ENCODE peak calls at places on chromosomes 16 and 17, in ten cellular contexts. W is brain microvascular endothelial cell, X is adrenal gland, F is cardiac fibroblast, U is thoracic aorta, R is WTC11, M is foreskin fibroblast, O is Caco-2, J is GM06990, K is uterus. G is an unnamed sample.
A peak's percentile ranks its signal among the peaks of the same experiment; 100 is the strongest.

GRCh38 chr16:4679854-4680636 is 13.3 kb upstream of the NUDT16L1 start:
- DNase-seq in J (no peak), X (peak; percentile 69), O (no peak), F (no peak), K (peak; percentile 91), M (no peak), R (no peak), W (no peak), U (no peak), G (no peak)

GRCh38 chr17:81128774-81129173 is 36.5 kb upstream of the PVALEF start:
- DNase-seq in F (no peak), M (no peak), O (no peak), J (no peak), X (no peak), R (no peak), U (no peak), W (no peak), K (no peak), G (no peak)

GRCh38 chr17:38727661-38728220 is 2.4 kb upstream of the CISD3 start:
- DNase-seq in M (no peak), W (no peak), R (no peak), O (no peak), J (no peak), U (no peak), F (no peak), K (no peak), X (no peak), G (no peak)

GRCh38 chr16:88393034-88393433 is 10.3 kb downstream of the ZNF469 start:
- DNase-seq in W (no peak), R (no peak), J (no peak), M (peak; percentile 76), F (no peak), O (no peak), K (no peak), X (no peak), U (peak; percentile 53), G (no peak)

GRCh38 chr17:30379303-30380105 is 777 bp downstream of the CPD start:
- DNase-seq in J (no peak), R (peak; percentile 22), O (peak; percentile 32), F (no peak), W (no peak), K (peak; percentile 25), M (no peak), X (peak; percentile 38), U (no peak), G (no peak)

GRCh38 chr16:22373662-22374310 is 633 bp downstream of the CDR2 start:
- DNase-seq in M (no peak), U (no peak), W (no peak), O (peak; percentile 48), J (peak; percentile 65), X (peak; percentile 54), F (peak; percentile 34), K (peak; percentile 52), R (peak; percentile 42), G (peak; percentile 7)

GRCh38 chr17:68424861-68425260 is 32.4 kb downstream of the WIPI1 start:
- DNase-seq in J (no peak), M (no peak), W (no peak), F (no peak), R (peak; percentile 57), U (no peak), O (peak; percentile 17), K (no peak), X (no peak), G (no peak)

GRCh38 chr16:59573528-59574271 is 839.6 kb upstream of the GOT2 start:
- DNase-seq in W (peak; percentile 83), M (peak; percentile 61), X (no peak), R (no peak), K (no peak), J (no peak), O (no peak), F (peak; percentile 82), U (no peak), G (no peak)

GRCh38 chr16:64459821-64460220 is 662.0 kb downstream of the CDH11 start:
- DNase-seq in X (no peak), W (peak; percentile 71), F (peak; percentile 50), U (no peak), M (no peak), R (no peak), K (peak; percentile 16), J (no peak), O (no peak), G (no peak)

GRCh38 chr17:27849474-27850185 is 43.5 kb downstream of the LYRM9 start:
- DNase-seq in U (no peak), F (no peak), M (no peak), O (no peak), K (no peak), R (no peak), W (no peak), J (no peak), X (no peak), G (no peak)

GRCh38 chr16:75320435-75320834 is 69.0 kb upstream of the BCAR1 start:
- DNase-seq in F (no peak), W (no peak), U (no peak), X (peak; percentile 32), J (no peak), R (no peak), O (peak; percentile 20), K (no peak), M (no peak), G (peak; percentile 57)

GRCh38 chr17:66493283-66494019 is 191.0 kb downstream of the PRKCA start:
- DNase-seq in W (peak; percentile 73), K (no peak), O (no peak), M (peak; percentile 69), F (peak; percentile 90), J (no peak), X (no peak), U (no peak), R (no peak), G (no peak)

GRCh38 chr17:44502598-44503079 is 567 bp downstream of the GPATCH8 start:
- DNase-seq in F (peak; percentile 34), X (no peak), J (no peak), R (no peak), U (no peak), M (no peak), W (no peak), O (no peak), K (no peak), G (no peak)

GRCh38 chr16:51113254-51114125 is 37.6 kb downstream of the SALL1 start:
- DNase-seq in X (no peak), M (no peak), F (no peak), K (no peak), U (no peak), W (no peak), J (peak; percentile 5), R (peak; percentile 49), O (no peak), G (peak; percentile 31)

GRCh38 chr17:51258756-51259573 is 884 bp downstream of the MBTD1 start:
- DNase-seq in W (no peak), K (peak; percentile 23), R (peak; percentile 31), M (no peak), O (peak; percentile 50), U (no peak), X (peak; percentile 41), J (no peak), F (peak; percentile 9), G (no peak)

GRCh38 chr17:72565006-72565405 is 444.2 kb downstream of the SOX9 start:
- DNase-seq in K (no peak), U (no peak), M (no peak), F (no peak), R (no peak), W (no peak), J (no peak), X (no peak), O (no peak), G (no peak)

GRCh38 chr17:34254651-34255380 is at the start of gene CCL2:
- DNase-seq in W (peak; percentile 53), F (peak; percentile 88), J (no peak), O (peak; percentile 19), M (peak; percentile 62), U (peak; percentile 60), R (peak; percentile 63), K (peak; percentile 77), X (no peak), G (peak; percentile 28)

GRCh38 chr16:51753382-51753781 is 602.3 kb upstream of the SALL1 start:
- DNase-seq in F (no peak), U (no peak), W (no peak), O (no peak), K (no peak), R (no peak), X (no peak), J (no peak), M (no peak), G (no peak)

GRCh38 chr16:86928517-86929148 is 350.3 kb downstream of the FOXL1 start:
- DNase-seq in X (no peak), R (no peak), U (no peak), O (no peak), F (no peak), M (no peak), K (no peak), W (peak; percentile 22), J (no peak), G (no peak)

GRCh38 chr16:9092282-9092962 is 978 bp downstream of the HAPSTR1 start:
- DNase-seq in X (peak; percentile 59), O (peak; percentile 50), U (no peak), W (no peak), J (peak; percentile 62), R (peak; percentile 35), M (no peak), F (no peak), K (peak; percentile 47), G (peak; percentile 19)

GRCh38 chr16:11386791-11387546 is 41.7 kb downstream of the RMI2 start:
- DNase-seq in X (no peak), J (no peak), M (no peak), K (no peak), U (no peak), R (peak; percentile 86), O (no peak), F (peak; percentile 29), W (peak; percentile 43), G (peak; percentile 59)

GRCh38 chr16:85418978-85419491 is 194.1 kb upstream of the GSE1 start:
- DNase-seq in U (no peak), O (peak; percentile 2), F (no peak), J (no peak), R (peak; percentile 28), W (no peak), M (no peak), K (no peak), X (no peak), G (no peak)
- TF ChIP-seq CTCF in U (no peak), O (no peak), F (no peak), J (peak; percentile 9), R (no peak), W (no peak), M (no peak), K (no peak), X (no peak), G (no peak)

GRCh38 chr16:69798466-69798865 is 36.3 kb downstream of the WWP2 start:
- DNase-seq in U (no peak), W (peak; percentile 28), K (no peak), J (no peak), M (no peak), X (peak; percentile 34), F (peak; percentile 34), O (peak; percentile 30), R (no peak), G (no peak)
- TF ChIP-seq CTCF in U (peak; percentile 52), W (peak; percentile 72), K (peak; percentile 7), J (peak; percentile 2), M (peak; percentile 38), X (peak; percentile 48), F (peak; percentile 53), O (peak; percentile 53), R (no peak), G (peak; percentile 46)

GRCh38 chr17:76528528-76529223 is 8.8 kb downstream of the CYGB start:
- DNase-seq in F (peak; percentile 64), W (no peak), U (no peak), O (no peak), R (no peak), K (peak; percentile 62), X (peak; percentile 24), M (no peak), J (peak; percentile 49), G (no peak)
- TF ChIP-seq CTCF in F (no peak), W (peak; percentile 42), U (no peak), O (no peak), R (no peak), K (peak; percentile 26), X (no peak), M (no peak), J (peak; percentile 51), G (no peak)

GRCh38 chr16:3152273-3153076 is 17.6 kb downstream of the ZNF213 start:
- DNase-seq in W (peak; percentile 91), F (peak; percentile 95), R (peak; percentile 98), J (peak; percentile 82), M (peak; percentile 81), O (peak; percentile 93), K (peak; percentile 96), U (peak; percentile 77), X (peak; percentile 89), G (peak; percentile 94)
- TF ChIP-seq CTCF in W (peak; percentile 57), F (peak; percentile 34), R (peak; percentile 14), J (peak; percentile 54), M (peak; percentile 35), O (peak; percentile 19), K (peak; percentile 32), U (peak; percentile 19), X (peak; percentile 14), G (peak; percentile 49)

G was measured in neural crest cell.